ENCODE peak calls at places on chromosomes 13 and 19, in seven cellular contexts. P is testis, L is tibial nerve, M is psoas muscle, E is body of pancreas, X is pancreas, D is SJSA1. Y is an unnamed sample.

GRCh38 chr19:38514812-38515633 is 81.5 kb downstream of the RYR1 start:
- DNase-seq in P (peak; percentile 84), L (peak; percentile 24), M (peak; percentile 55), E (peak; percentile 71), X (peak; percentile 87), D (peak; percentile 50), Y (peak; percentile 54)

GRCh38 chr13:100394005-100394695 is 194.4 kb downstream of the GGACT start:
- DNase-seq in P (no peak), L (no peak), M (no peak), E (no peak), X (no peak), D (peak; percentile 85), Y (peak; percentile 37)

GRCh38 chr13:56706485-56706884 is 434.2 kb upstream of the PRR20A start:
- DNase-seq in P (no peak), L (no peak), M (no peak), E (no peak), X (no peak), D (no peak), Y (no peak)

GRCh38 chr13:30819136-30819875 is 84.0 kb downstream of the ALOX5AP start:
- DNase-seq in P (no peak), L (no peak), M (no peak), E (no peak), X (no peak), D (no peak), Y (no peak)

GRCh38 chr13:81874681-81875661 is 1534.0 kb upstream of the SPRY2 start:
- DNase-seq in P (no peak), L (no peak), M (no peak), E (no peak), X (no peak), D (no peak), Y (no peak)

GRCh38 chr19:46287585-46287984 is 9.3 kb upstream of the HIF3A start:
- DNase-seq in P (no peak), L (no peak), M (no peak), E (no peak), X (no peak), D (no peak), Y (no peak)

GRCh38 chr13:112880221-112880641 is 88.8 kb upstream of the MCF2L start:
- DNase-seq in P (no peak), L (no peak), M (no peak), E (peak; percentile 2), X (peak; percentile 41), D (no peak), Y (no peak)

GRCh38 chr13:20828540-20829364 is 55.0 kb upstream of the EEF1AKMT1 start:
- DNase-seq in P (no peak), L (no peak), M (no peak), E (no peak), X (no peak), D (peak; percentile 55), Y (no peak)

GRCh38 chr13:75178436-75178835 is 303.5 kb downstream of the TBC1D4 start:
- DNase-seq in P (no peak), L (no peak), M (no peak), E (no peak), X (no peak), D (no peak), Y (no peak)

GRCh38 chr13:103694033-103694432 is 627.8 kb upstream of the SLC10A2 start:
- DNase-seq in P (no peak), L (no peak), M (no peak), E (no peak), X (no peak), D (no peak), Y (no peak)

GRCh38 chr13:79547821-79548220 is 66.9 kb downstream of the NDFIP2 start:
- DNase-seq in P (no peak), L (no peak), M (no peak), E (no peak), X (no peak), D (no peak), Y (no peak)

GRCh38 chr13:38803566-38803965 is 116.7 kb downstream of the FREM2 start:
- DNase-seq in P (no peak), L (no peak), M (no peak), E (no peak), X (no peak), D (no peak), Y (no peak)

GRCh38 chr19:40724848-40725247 is 7.9 kb downstream of the ITPKC start:
- DNase-seq in P (no peak), L (no peak), M (no peak), E (no peak), X (no peak), D (no peak), Y (no peak)

GRCh38 chr13:52359534-52359933 is 46.4 kb downstream of the THSD1 start:
- DNase-seq in P (no peak), L (no peak), M (no peak), E (no peak), X (no peak), D (no peak), Y (no peak)

GRCh38 chr13:98484289-98485219 is 92.4 kb downstream of the STK24 start:
- DNase-seq in P (peak; percentile 53), L (no peak), M (peak; percentile 82), E (peak; percentile 93), X (peak; percentile 80), D (peak; percentile 97), Y (peak; percentile 96)

GRCh38 chr19:29467824-29468401 is 57.9 kb upstream of the VSTM2B start:
- DNase-seq in P (no peak), L (no peak), M (no peak), E (no peak), X (no peak), D (no peak), Y (peak; percentile 30)

GRCh38 chr13:33403807-33404362 is 118.3 kb upstream of the STARD13 start:
- DNase-seq in P (no peak), L (no peak), M (no peak), E (no peak), X (no peak), D (no peak), Y (no peak)

GRCh38 chr13:77460195-77460594 is 75.3 kb upstream of the SCEL start:
- DNase-seq in P (peak; percentile 18), L (peak; percentile 27), M (peak; percentile 26), E (peak; percentile 17), X (no peak), D (no peak), Y (no peak)

GRCh38 chr13:113650275-113650674 is 7.7 kb downstream of the ATP4B start:
- DNase-seq in P (no peak), L (peak; percentile 3), M (no peak), E (peak; percentile 5), X (no peak), D (no peak), Y (no peak)

GRCh38 chr19:2123682-2124387 is 27.1 kb downstream of the IZUMO4 start:
- DNase-seq in P (no peak), L (no peak), M (no peak), E (no peak), X (peak; percentile 67), D (no peak), Y (no peak)

GRCh38 chr19:16309653-16310052 is 15.0 kb upstream of the KLF2 start:
- DNase-seq in P (no peak), L (no peak), M (no peak), E (no peak), X (no peak), D (no peak), Y (no peak)

GRCh38 chr13:89925107-89925506 is 1422.4 kb upstream of the MIR17HG start:
- DNase-seq in P (no peak), L (no peak), M (no peak), E (no peak), X (no peak), D (no peak), Y (peak; percentile 10)

GRCh38 chr13:44732503-44733098 is 156.5 kb upstream of the TSC22D1 start:
- DNase-seq in P (no peak), L (no peak), M (peak; percentile 56), E (no peak), X (no peak), D (no peak), Y (no peak)

DNA sequence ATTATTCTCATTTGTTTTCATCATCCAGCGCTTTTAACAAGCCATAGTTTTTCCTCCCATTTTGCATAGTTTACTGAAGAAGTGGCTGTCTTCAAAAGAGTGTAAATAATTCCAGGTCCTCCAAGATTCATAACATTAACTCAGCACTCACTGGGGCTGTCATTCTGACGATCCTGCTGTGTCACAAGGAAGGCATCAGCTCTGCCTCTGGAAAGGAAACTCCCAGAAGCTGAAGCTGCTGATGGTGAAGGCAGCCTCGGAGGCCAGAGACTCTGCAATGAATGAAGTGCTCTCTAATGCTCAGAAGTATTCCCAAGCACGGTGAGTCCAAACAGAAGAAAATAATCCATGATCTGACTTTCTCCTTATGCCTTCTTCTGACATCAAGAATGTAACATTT is 60.0 kb downstream of the FLT1 start:
- DNase-seq in P (no peak), L (no peak), M (no peak), E (no peak), X (no peak), D (no peak), Y (no peak)
- H3K9me3 ChIP-seq in P (no peaks in the 10 kb centered on the region), L (no peaks in the 10 kb centered on the region), M (no peaks in the 10 kb centered on the region), E (no peaks in the 10 kb centered on the region), X (no peaks in the 10 kb centered on the region), D (no peaks in the 10 kb centered on the region), Y (no peaks in the 10 kb centered on the region)

DNA sequence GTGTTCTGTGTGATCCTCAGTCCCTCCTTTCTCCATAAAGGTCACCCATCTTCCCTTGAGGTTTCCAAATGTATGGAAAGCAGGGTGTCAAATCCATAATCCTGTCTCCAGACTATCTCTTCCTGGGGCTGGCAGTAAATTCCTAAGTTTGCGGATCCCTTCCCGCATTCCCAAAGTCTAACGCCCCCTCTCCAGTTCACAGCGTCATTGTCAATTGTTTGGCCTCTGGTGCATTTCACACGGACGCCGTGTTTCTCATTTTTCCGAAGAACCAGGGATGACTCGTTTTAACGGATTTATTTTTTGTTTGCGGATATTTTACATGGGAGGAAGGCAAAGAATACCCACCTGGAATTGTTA is 32.6 kb downstream of the ZNF136 start:
- DNase-seq in P (no peak), L (no peak), M (no peak), E (no peak), X (no peak), D (no peak), Y (no peak)
- H3K4me3 ChIP-seq in P (peak overlapping the region; percentile 59), L (peak overlapping the region; percentile 56), M (peak overlapping the region; percentile 71), E (peak overlapping the region; percentile 79), X (peak overlapping the region; percentile 67), D (no peak overlapping the region), Y (no peak overlapping the region)

GRCh38 chr13:111278711-111279110 is 41.7 kb upstream of the TEX29 start:
- DNase-seq in P (no peak), L (no peak), M (no peak), E (no peak), X (no peak), D (no peak), Y (no peak)
- H3K36me3 ChIP-seq in P (no peaks in the 10 kb centered on the region), L (peaks cover 31% of the 10 kb centered on the region), M (peaks cover 76% of the 10 kb centered on the region), E (no peaks in the 10 kb centered on the region), X (peaks cover 15% of the 10 kb centered on the region), D (peaks cover 89% of the 10 kb centered on the region), Y (peaks cover 38% of the 10 kb centered on the region)

DNA sequence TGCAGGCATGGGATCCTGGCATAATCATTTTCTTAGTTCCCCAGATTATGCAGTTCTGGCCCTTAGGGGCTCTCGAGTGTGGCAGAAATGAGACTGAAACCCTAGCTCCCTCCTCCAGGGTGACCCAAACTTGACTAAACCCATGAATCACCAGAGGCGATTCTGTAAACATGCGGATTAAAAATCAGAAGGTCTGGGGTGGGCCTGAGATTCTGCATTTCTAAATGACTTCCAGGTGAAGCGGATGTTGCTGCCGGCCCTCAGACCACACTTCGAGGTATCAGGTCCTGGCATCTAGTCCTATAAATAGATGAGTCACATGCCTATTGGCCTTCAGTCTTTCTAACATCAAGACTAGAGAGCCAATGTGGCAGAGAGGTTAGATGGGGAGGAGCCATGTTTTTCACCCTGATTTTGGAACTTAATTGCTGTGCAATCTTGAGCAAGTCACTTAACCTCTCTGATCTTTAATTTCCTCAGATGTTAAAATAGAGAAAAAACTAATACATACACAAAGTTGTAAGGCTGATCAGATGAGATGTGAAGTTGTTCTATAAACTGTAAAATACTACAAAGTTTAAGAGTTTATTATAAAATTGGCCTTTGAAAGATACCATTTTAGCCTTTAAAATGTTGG is 431.2 kb downstream of the FOXO1 start:
- DNase-seq in P (no peak), L (no peak), M (no peak), E (no peak), X (no peak), D (peak; percentile 18), Y (peak; percentile 48)
- H3K9me3 ChIP-seq in P (no peaks in the 10 kb centered on the region), L (no peaks in the 10 kb centered on the region), M (no peaks in the 10 kb centered on the region), E (no peaks in the 10 kb centered on the region), X (no peaks in the 10 kb centered on the region), D (no peaks in the 10 kb centered on the region), Y (no peaks in the 10 kb centered on the region)

Y was measured in MG63.